ENCODE peak calls at places on chromosomes 7 and 10, in four cellular contexts. One of them, this sample, is unnamed.

GRCh38 chr7:84700563-84701370 is 486.1 kb downstream of the SEMA3D start:
- DNase-seq in A549: no peak
- DNase-seq in GM12878: no peak
- DNase-seq in K562: no peak
- DNase-seq in this sample: peak

GRCh38 chr10:69452676-69453415 is 1.6 kb downstream of the TSPAN15 start:
- DNase-seq in A549: no peak
- DNase-seq in GM12878: no peak
- DNase-seq in K562: no peak
- DNase-seq in this sample: no peak

GRCh38 chr10:69090687-69091450 is 3.0 kb downstream of the SRGN start:
- DNase-seq in A549: no peak
- DNase-seq in GM12878: no peak
- DNase-seq in K562: no peak
- DNase-seq in this sample: no peak

GRCh38 chr10:70432101-70432500 is 9.4 kb downstream of the NODAL start:
- DNase-seq in A549: no peak
- DNase-seq in GM12878: no peak
- DNase-seq in K562: no peak
- DNase-seq in this sample: no peak

GRCh38 chr7:25615005-25615404 is 386.7 kb upstream of the NPVF start:
- DNase-seq in A549: no peak
- DNase-seq in GM12878: no peak
- DNase-seq in K562: no peak
- DNase-seq in this sample: no peak

GRCh38 chr7:132575987-132576722 is at the start of gene PLXNA4:
- DNase-seq in A549: no peak
- DNase-seq in GM12878: no peak
- DNase-seq in K562: no peak
- DNase-seq in this sample: no peak

GRCh38 chr10:74994714-74995308 is 116.6 kb upstream of the SAMD8 start:
- DNase-seq in A549: no peak
- DNase-seq in GM12878: no peak
- DNase-seq in K562: no peak
- DNase-seq in this sample: no peak

GRCh38 chr7:79452495-79453265 is 787 bp downstream of the MAGI2 start:
- DNase-seq in A549: peak
- DNase-seq in GM12878: no peak
- DNase-seq in K562: no peak
- DNase-seq in this sample: peak

GRCh38 chr7:105940111-105940510 is 23.0 kb upstream of the CDHR3 start:
- DNase-seq in A549: no peak
- DNase-seq in GM12878: no peak
- DNase-seq in K562: no peak
- DNase-seq in this sample: no peak

GRCh38 chr10:122974034-122974433 is 6.2 kb upstream of the PSTK start:
- DNase-seq in A549: no peak
- DNase-seq in GM12878: no peak
- DNase-seq in K562: no peak
- DNase-seq in this sample: peak

GRCh38 chr10:88157981-88158465 is 294.6 kb downstream of the PTEN start:
- DNase-seq in A549: peak
- DNase-seq in GM12878: no peak
- DNase-seq in K562: no peak
- DNase-seq in this sample: peak

GRCh38 chr7:133950856-133951255 is 176.3 kb upstream of the LRGUK start:
- DNase-seq in A549: no peak
- DNase-seq in GM12878: no peak
- DNase-seq in K562: no peak
- DNase-seq in this sample: no peak

GRCh38 chr10:61478621-61479312 is 25.6 kb upstream of the TMEM26 start:
- DNase-seq in A549: no peak
- DNase-seq in GM12878: no peak
- DNase-seq in K562: no peak
- DNase-seq in this sample: no peak

GRCh38 chr7:135925205-135925604 is 52.0 kb downstream of the MTPN start:
- DNase-seq in A549: no peak
- DNase-seq in GM12878: no peak
- DNase-seq in K562: no peak
- DNase-seq in this sample: peak

GRCh38 chr10:45058580-45058979 is 57.9 kb downstream of the ZNF22 start:
- DNase-seq in A549: no peak
- DNase-seq in GM12878: no peak
- DNase-seq in K562: no peak
- DNase-seq in this sample: no peak
- TF ChIP-seq ELK1 in A549: no peak
- TF ChIP-seq ELK1 in GM12878: no peak
- TF ChIP-seq ELK1 in K562: no peak
- TF ChIP-seq ELK1 in this sample: no peak

GRCh38 chr7:95469850-95470249 is 15.9 kb upstream of the ASB4 start:
- DNase-seq in A549: peak
- DNase-seq in GM12878: no peak
- DNase-seq in K562: no peak
- DNase-seq in this sample: no peak
- TF ChIP-seq SMC3 in A549: no peak
- TF ChIP-seq SMC3 in GM12878: no peak
- TF ChIP-seq SMC3 in K562: no peak
- TF ChIP-seq SMC3 in this sample: no peak

DNA sequence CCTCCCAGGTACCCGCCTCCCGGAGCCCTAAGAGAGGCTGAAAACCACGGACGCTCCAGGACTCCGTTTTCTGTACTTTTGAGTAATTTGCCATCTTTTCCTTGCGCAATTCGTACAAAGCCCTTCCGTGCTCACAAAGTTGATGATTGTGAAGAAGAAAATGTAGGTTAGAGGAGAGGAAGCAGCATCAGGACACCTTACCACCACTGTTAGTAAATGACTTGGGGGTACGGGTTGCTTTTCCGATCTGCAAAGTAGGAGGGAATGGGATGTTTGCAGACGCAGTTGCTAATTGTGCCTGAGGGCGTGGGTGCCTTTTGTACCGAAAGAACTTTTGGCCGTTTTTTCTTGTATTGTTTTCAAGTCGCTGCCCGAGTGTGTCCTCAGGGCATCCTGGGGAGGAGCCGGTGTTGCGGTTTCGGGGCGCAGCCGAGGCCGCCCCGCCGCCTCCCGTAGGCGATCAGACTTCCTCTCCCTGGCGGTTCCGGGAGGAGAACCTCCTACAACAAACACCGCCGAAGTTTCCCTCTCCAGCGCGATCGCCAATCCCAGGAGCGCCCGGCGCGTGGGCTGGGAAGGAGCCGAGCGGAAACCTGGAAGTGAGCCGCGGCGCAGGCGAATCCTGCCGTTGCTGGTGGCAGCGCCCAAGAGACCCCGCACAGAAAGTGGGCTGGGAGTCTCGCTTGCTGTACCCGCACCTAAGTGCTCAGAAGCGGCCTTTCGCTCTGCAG is 985 bp downstream of the PRR15 start:
- DNase-seq in A549: peak
- DNase-seq in GM12878: no peak
- DNase-seq in K562: no peak
- DNase-seq in this sample: peak
- TF ChIP-seq ELK1 in A549: no peak
- TF ChIP-seq ELK1 in GM12878: no peak
- TF ChIP-seq ELK1 in K562: no peak
- TF ChIP-seq ELK1 in this sample: no peak

GRCh38 chr7:137682596-137682995 is 164.2 kb downstream of the DGKI start:
- DNase-seq in A549: no peak
- DNase-seq in GM12878: no peak
- DNase-seq in K562: no peak
- DNase-seq in this sample: peak
- TF ChIP-seq SMC3 in A549: no peak
- TF ChIP-seq SMC3 in GM12878: no peak
- TF ChIP-seq SMC3 in K562: no peak
- TF ChIP-seq SMC3 in this sample: no peak

DNA sequence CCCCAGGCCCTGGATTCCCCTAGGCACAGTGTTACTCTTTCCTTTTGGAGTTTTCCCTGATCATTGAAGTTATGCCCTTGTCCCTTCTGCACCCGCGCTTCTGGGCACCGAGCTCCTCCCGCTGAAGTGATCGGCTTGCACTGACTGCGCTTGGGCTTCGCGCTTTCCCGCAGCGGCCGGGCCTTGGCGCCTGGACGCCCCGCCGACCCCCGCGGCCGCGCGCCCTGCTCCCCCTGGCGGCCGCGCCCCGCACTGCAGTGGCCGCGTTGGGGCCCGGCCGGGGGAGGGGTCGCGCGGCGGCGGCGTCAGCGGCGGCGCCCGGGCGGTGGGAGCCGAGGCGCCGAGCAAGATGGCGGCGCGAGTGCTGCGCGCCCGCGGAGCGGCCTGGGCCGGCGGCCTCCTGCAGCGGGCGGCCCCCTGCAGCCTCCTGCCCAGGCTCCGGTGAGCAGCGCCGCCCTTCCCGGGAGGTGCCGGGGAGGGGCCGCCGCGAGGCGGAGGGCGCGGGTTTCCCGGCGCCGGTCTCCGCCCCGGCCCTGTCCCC is at the start of gene NIPSNAP2:
- DNase-seq in A549: peak
- DNase-seq in GM12878: no peak
- DNase-seq in K562: peak
- DNase-seq in this sample: peak
- TF ChIP-seq ELK1 in A549: no peak
- TF ChIP-seq ELK1 in GM12878: no peak
- TF ChIP-seq ELK1 in K562: no peak
- TF ChIP-seq ELK1 in this sample: no peak

DNA sequence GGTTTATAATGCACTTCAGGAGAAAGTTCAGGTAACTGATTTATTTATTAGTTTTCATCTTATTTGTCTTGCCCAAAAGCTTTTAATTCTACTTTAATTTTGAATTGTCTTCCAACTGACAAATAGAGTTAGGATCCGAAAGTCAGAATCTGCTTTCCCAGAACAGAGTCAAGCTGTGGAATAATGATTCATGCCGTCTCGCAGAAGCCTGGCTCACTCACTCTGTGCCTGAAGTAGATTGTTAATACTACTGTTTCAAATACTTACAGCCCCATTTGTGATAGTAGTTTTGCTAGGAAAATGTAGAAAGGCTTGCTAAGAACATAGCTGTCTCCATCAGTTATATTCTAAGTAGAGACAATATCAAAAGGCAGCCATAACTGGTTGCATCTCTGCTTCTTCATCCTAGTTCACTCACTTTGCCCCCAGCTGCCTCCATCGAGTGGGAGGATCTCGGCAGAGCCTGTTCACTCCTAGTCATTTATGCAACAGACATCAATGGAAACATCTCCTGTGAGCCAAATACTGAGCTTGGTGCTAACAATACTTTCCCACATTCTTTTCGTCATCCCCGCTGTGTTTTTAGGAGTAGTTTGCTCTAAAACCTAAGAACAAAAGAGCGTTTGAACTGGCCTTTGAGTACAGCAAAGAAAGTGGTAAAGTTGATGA is 28.0 kb downstream of the ABRAXAS2 start:
- DNase-seq in A549: no peak
- DNase-seq in GM12878: no peak
- DNase-seq in K562: no peak
- DNase-seq in this sample: no peak
- TF ChIP-seq SMC3 in A549: no peak
- TF ChIP-seq SMC3 in GM12878: no peak
- TF ChIP-seq SMC3 in K562: no peak
- TF ChIP-seq SMC3 in this sample: no peak